ENCODE peak calls at places on chromosomes 6 and 20, in nine cellular contexts. F is upper lobe of right lung, I is tibial artery, L is left ventricle myocardium inferior, N is pancreas, A is brain microvascular endothelial cell, E is tibial nerve, J is body of pancreas, V is adrenal gland. H is an unnamed sample.
A peak's percentile ranks its signal among the peaks of the same experiment; 100 is the strongest.

GRCh38 chr6:54801244-54801643 is 45.3 kb upstream of the FAM83B start:
- DNase-seq in F (no peak), L (no peak), V (no peak), A (no peak), J (no peak), I (no peak), N (no peak), E (no peak), H (no peak)

GRCh38 chr6:132643547-132643946 is 15.4 kb downstream of the TAAR1 start:
- DNase-seq in A (no peak), F (no peak), E (no peak), J (no peak), I (no peak), L (no peak), N (no peak), V (no peak), H (no peak)

GRCh38 chr6:90790058-90790457 is 203.2 kb upstream of the MAP3K7 start:
- DNase-seq in I (no peak), E (no peak), V (no peak), L (no peak), J (no peak), A (no peak), F (no peak), N (no peak), H (no peak)

GRCh38 chr6:53310751-53311585 is 37.8 kb downstream of the ELOVL5 start:
- DNase-seq in F (no peak), L (no peak), N (no peak), E (no peak), J (no peak), I (no peak), V (no peak), A (no peak), H (no peak)

GRCh38 chr20:25084616-25085187 is 2.8 kb upstream of the VSX1 start:
- DNase-seq in F (no peak), V (no peak), E (no peak), A (no peak), J (no peak), I (no peak), N (no peak), L (no peak), H (peak; percentile 24)

GRCh38 chr20:17854307-17854903 is 114.2 kb downstream of the SNX5 start:
- DNase-seq in J (peak; percentile 73), N (peak; percentile 58), L (peak; percentile 68), A (peak; percentile 46), E (peak; percentile 47), I (no peak), F (peak; percentile 74), V (peak; percentile 60), H (no peak)

GRCh38 chr6:90646936-90647335 is 60.1 kb upstream of the MAP3K7 start:
- DNase-seq in A (no peak), F (no peak), I (no peak), J (no peak), V (no peak), E (no peak), N (no peak), L (no peak), H (no peak)

GRCh38 chr6:88704980-88705379 is 258.4 kb downstream of the RNGTT start:
- DNase-seq in V (no peak), N (no peak), L (no peak), A (no peak), E (no peak), F (no peak), J (no peak), I (no peak), H (no peak)

GRCh38 chr20:25061103-25061799 is 3.3 kb upstream of the ACSS1 start:
- DNase-seq in L (no peak), N (peak; percentile 53), I (peak; percentile 37), V (no peak), E (no peak), A (no peak), F (peak; percentile 27), J (peak; percentile 57), H (peak; percentile 23)

GRCh38 chr6:148535976-148536375 is 193.3 kb downstream of the SASH1 start:
- DNase-seq in I (no peak), F (no peak), A (peak; percentile 77), E (no peak), L (no peak), J (no peak), N (no peak), V (no peak), H (no peak)

GRCh38 chr6:165298426-165298825 is 11.0 kb downstream of the C6orf118 start:
- DNase-seq in F (no peak), E (no peak), J (no peak), V (no peak), L (no peak), I (no peak), N (no peak), A (no peak), H (no peak)

GRCh38 chr6:157123245-157123644 is 200.1 kb downstream of the TMEM242 start:
- DNase-seq in V (no peak), L (no peak), J (no peak), N (no peak), F (no peak), I (no peak), A (no peak), E (no peak), H (no peak)

GRCh38 chr6:170417881-170418280 is 111.3 kb downstream of the FAM120B start:
- DNase-seq in E (no peak), V (no peak), I (no peak), F (no peak), L (no peak), J (no peak), N (no peak), A (no peak), H (no peak)

GRCh38 chr20:53706511-53707031 is 112.9 kb upstream of the ZNF217 start:
- DNase-seq in V (no peak), E (no peak), N (no peak), L (no peak), F (no peak), I (no peak), A (peak; percentile 14), J (no peak), H (no peak)

GRCh38 chr6:16334671-16335070 is 96.3 kb downstream of the GMPR start:
- DNase-seq in J (no peak), N (peak; percentile 57), F (no peak), A (peak; percentile 89), E (peak; percentile 82), V (peak; percentile 92), I (peak; percentile 88), L (no peak), H (peak; percentile 84)

GRCh38 chr20:9021699-9022098 is 47.2 kb upstream of the PLCB4 start:
- DNase-seq in A (no peak), N (no peak), F (no peak), V (no peak), L (no peak), E (no peak), I (no peak), J (no peak), H (no peak)

GRCh38 chr6:166713608-166714510 is 86.8 kb upstream of the RPS6KA2 start:
- DNase-seq in V (no peak), E (no peak), N (no peak), I (no peak), A (no peak), L (no peak), F (no peak), J (no peak), H (no peak)

GRCh38 chr6:27812078-27812804 is 100.0 kb downstream of the OR2B2 start:
- DNase-seq in A (no peak), F (no peak), L (no peak), V (no peak), N (no peak), E (no peak), I (no peak), J (no peak), H (no peak)
- H3K27ac ChIP-seq in A (no peak overlapping the region), F (no peak overlapping the region), L (no peak overlapping the region), V (no peak overlapping the region), N (no peak overlapping the region), E (no peak overlapping the region), I (no peak overlapping the region), J (no peak overlapping the region), H (peak overlapping the region; percentile 91)

GRCh38 chr6:140979642-140980091 is 1153.1 kb upstream of the GJE1 start:
- DNase-seq in A (peak; percentile 96), I (peak; percentile 75), V (peak; percentile 16), F (no peak), N (no peak), E (peak; percentile 64), J (no peak), L (no peak), H (no peak)
- H3K27ac ChIP-seq in A (peak overlapping the region; percentile 86), I (peak overlapping the region; percentile 67), V (no peak overlapping the region), F (peak overlapping the region; percentile 24), N (no peak overlapping the region), E (no peak overlapping the region), J (no peak overlapping the region), L (peak overlapping the region; percentile 65), H (no peak overlapping the region)

GRCh38 chr20:47278907-47279348 is 77.6 kb downstream of the ZMYND8 start:
- DNase-seq in I (no peak), V (peak; percentile 81), A (no peak), E (no peak), N (no peak), L (no peak), J (no peak), F (no peak), H (no peak)
- H3K27ac ChIP-seq in I (peak overlapping the region; percentile 94), V (no peak overlapping the region), A (no peak overlapping the region), E (peak overlapping the region; percentile 4), N (no peak overlapping the region), L (peak overlapping the region; percentile 71), J (no peak overlapping the region), F (no peak overlapping the region), H (peak overlapping the region; percentile 98)

GRCh38 chr20:49887828-49888340 is 27.4 kb downstream of the SPATA2 start:
- DNase-seq in F (no peak), A (no peak), N (no peak), L (no peak), J (no peak), I (peak; percentile 66), E (no peak), V (no peak), H (peak; percentile 89)

GRCh38 chr20:49887251-49887827 is 28.0 kb downstream of the SPATA2 start:
- DNase-seq in J (no peak), A (peak; percentile 16), L (no peak), E (no peak), N (no peak), V (no peak), F (no peak), I (peak; percentile 75), H (peak; percentile 76)

GRCh38 chr20:49885558-49886332 is 29.6 kb downstream of the SPATA2 start:
- DNase-seq in J (no peak), L (no peak), E (no peak), V (no peak), N (no peak), A (no peak), F (no peak), I (peak; percentile 35), H (peak; percentile 73)

GRCh38 chr20:49888341-49889244 is 26.7 kb downstream of the SPATA2 start:
- DNase-seq in V (no peak), E (peak; percentile 62), L (no peak), F (no peak), J (peak; percentile 48), A (peak; percentile 58), I (peak; percentile 72), N (no peak), H (peak; percentile 73)

DNA sequence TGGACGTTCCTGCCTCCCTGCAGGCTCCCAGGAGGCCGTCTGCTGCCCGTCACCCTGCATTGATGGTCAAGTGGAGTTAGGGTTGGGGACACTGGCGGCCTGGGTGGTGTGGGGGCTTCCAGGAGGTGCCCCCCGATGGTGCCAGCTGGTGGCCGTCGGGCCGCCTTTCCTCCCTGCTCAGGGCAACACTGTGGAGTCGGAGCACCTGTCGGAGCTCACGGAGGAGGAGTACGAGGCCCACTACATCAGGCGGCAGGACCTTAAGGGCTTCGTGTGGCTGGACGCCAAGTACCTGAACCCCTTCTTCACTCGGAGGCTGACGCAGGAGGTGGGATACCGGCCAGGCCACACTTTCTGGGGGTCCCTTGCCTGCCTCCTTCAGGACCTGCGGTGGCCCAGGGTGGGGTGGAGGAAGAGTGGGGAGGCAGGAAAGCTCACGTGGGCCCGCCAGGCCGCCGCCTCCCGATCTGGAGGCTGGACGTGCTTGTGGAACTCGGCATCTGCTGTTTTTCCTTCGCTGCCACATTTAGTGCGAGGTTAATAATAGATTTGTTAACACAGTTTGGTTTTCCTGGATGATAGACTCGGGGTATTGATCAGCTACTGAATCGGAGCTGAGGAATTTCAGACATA is 28.6 kb downstream of the SPATA2 start:
- DNase-seq in L (no peak), I (peak; percentile 64), N (no peak), F (no peak), E (no peak), A (no peak), V (no peak), J (no peak), H (peak; percentile 82)
- H3K27ac ChIP-seq in L (peak overlapping the region; percentile 73), I (peak overlapping the region; percentile 87), N (peak overlapping the region; percentile 41), F (peak overlapping the region; percentile 68), E (peak overlapping the region; percentile 27), A (no peak overlapping the region), V (no peak overlapping the region), J (peak overlapping the region; percentile 33), H (no peak overlapping the region)